ENCODE peak calls at places on chromosomes 16 and 17, in nine cellular contexts. J, V, W, T, L, B, O, K and Z are unnamed samples.

GRCh38 chr17:50148226-50149098 is 2.0 kb downstream of the PPP1R9B start:
- DNase-seq in V (peak), T (peak), O (peak), B (no peak), W (peak), L (no peak), J (peak), K (peak), Z (peak)

GRCh38 chr17:32519769-32520701 is 33.2 kb downstream of the CDK5R1 start:
- DNase-seq in O (no peak), V (peak), K (peak), J (no peak), L (no peak), B (no peak), T (no peak), W (peak), Z (no peak)

GRCh38 chr17:82003411-82004381 is 19.0 kb downstream of the CENPX start:
- DNase-seq in T (no peak), B (peak), O (no peak), V (no peak), W (no peak), K (peak), L (peak), J (no peak), Z (peak)

GRCh38 chr17:41307647-41308046 is 1.5 kb downstream of the KRTAP16-1 start:
- DNase-seq in K (peak), V (no peak), W (no peak), T (no peak), O (no peak), J (no peak), L (peak), B (no peak), Z (no peak)

GRCh38 chr17:1399366-1399678 is 700 bp downstream of the YWHAE start:
- DNase-seq in V (no peak), L (no peak), W (peak), T (no peak), K (no peak), B (peak), J (peak), O (no peak), Z (no peak)

GRCh38 chr17:54867634-54868033 is 33.0 kb upstream of the TOM1L1 start:
- DNase-seq in V (no peak), O (no peak), B (no peak), T (no peak), L (no peak), W (no peak), K (no peak), J (no peak), Z (no peak)

GRCh38 chr17:30780343-30780742 is 44.1 kb downstream of the CRLF3 start:
- DNase-seq in V (no peak), L (no peak), W (no peak), B (no peak), K (no peak), J (no peak), T (no peak), O (no peak), Z (no peak)

GRCh38 chr16:67110136-67110847 is 551 bp downstream of the PHAF1 start:
- DNase-seq in J (no peak), T (no peak), L (no peak), O (peak), B (no peak), V (peak), W (no peak), K (no peak), Z (no peak)

GRCh38 chr17:49223168-49223516 is 7.4 kb downstream of the PHOSPHO1 start:
- DNase-seq in O (no peak), L (no peak), T (no peak), B (no peak), K (no peak), J (no peak), V (no peak), W (no peak), Z (no peak)

GRCh38 chr17:61159415-61159814 is 240.2 kb upstream of the TBX2 start:
- DNase-seq in W (no peak), O (no peak), L (peak), J (no peak), V (no peak), B (no peak), K (no peak), T (no peak), Z (no peak)

GRCh38 chr16:60558936-60559335 is 1477.3 kb downstream of the CDH8 start:
- DNase-seq in K (no peak), B (no peak), V (no peak), W (no peak), J (no peak), T (no peak), O (no peak), L (no peak), Z (no peak)

GRCh38 chr17:67671492-67671891 is 46.2 kb upstream of the NOL11 start:
- DNase-seq in O (no peak), B (no peak), K (no peak), J (no peak), L (no peak), V (no peak), W (peak), T (no peak), Z (no peak)

GRCh38 chr16:19753815-19754643 is 36.0 kb downstream of the IQCK start:
- DNase-seq in K (no peak), O (no peak), B (no peak), T (no peak), W (peak), J (no peak), L (peak), V (peak), Z (no peak)

GRCh38 chr16:71895679-71896385 is 501 bp downstream of the IST1 start:
- DNase-seq in B (no peak), V (peak), L (peak), T (no peak), K (peak), W (peak), O (peak), J (peak), Z (no peak)

GRCh38 chr16:19374402-19374801 is 43.3 kb upstream of the TMC5 start:
- DNase-seq in O (no peak), V (no peak), B (no peak), T (no peak), L (no peak), W (no peak), K (no peak), J (no peak), Z (no peak)

GRCh38 chr17:33990943-33991706 is 264.0 kb upstream of the CCL2 start:
- DNase-seq in V (no peak), B (no peak), T (no peak), J (no peak), O (peak), W (no peak), K (no peak), L (no peak), Z (no peak)

GRCh38 chr16:84024854-84025253 is 17.7 kb downstream of the SLC38A8 start:
- DNase-seq in L (peak), W (no peak), V (no peak), B (no peak), K (peak), O (no peak), J (no peak), T (no peak), Z (no peak)

GRCh38 chr17:15287533-15288267 is 22.6 kb upstream of the PMP22 start:
- DNase-seq in B (no peak), T (no peak), K (peak), L (no peak), V (no peak), J (no peak), W (no peak), O (no peak), Z (no peak)

GRCh38 chr16:10866196-10866976 is 10.6 kb upstream of the CIITA start:
- DNase-seq in W (no peak), V (no peak), J (peak), T (no peak), K (peak), L (no peak), O (no peak), B (no peak), Z (no peak)

GRCh38 chr17:50947844-50948514 is 81.8 kb upstream of the TOB1 start:
- DNase-seq in W (peak), B (peak), K (no peak), V (peak), O (no peak), J (peak), T (no peak), L (no peak), Z (peak)

GRCh38 chr17:74427048-74427762 is 4.7 kb upstream of the GPRC5C start:
- DNase-seq in J (no peak), V (peak), L (no peak), B (no peak), W (peak), O (no peak), T (no peak), K (no peak), Z (no peak)

GRCh38 chr17:42311240-42312034 is 23.1 kb downstream of the STAT5A start:
- DNase-seq in T (no peak), J (peak), W (peak), V (peak), O (peak), L (no peak), B (peak), K (peak), Z (peak)

GRCh38 chr16:57937861-57938260 is 33.1 kb downstream of the CNGB1 start:
- DNase-seq in W (no peak), K (no peak), T (no peak), O (no peak), J (no peak), V (no peak), L (no peak), B (no peak), Z (no peak)

GRCh38 chr16:57940382-57940966 is 30.5 kb downstream of the CNGB1 start:
- DNase-seq in V (no peak), O (no peak), J (no peak), L (no peak), T (no peak), B (no peak), K (no peak), W (no peak), Z (no peak)

GRCh38 chr16:57939872-57940224 is 31.1 kb downstream of the CNGB1 start:
- DNase-seq in V (no peak), K (no peak), J (no peak), W (no peak), T (no peak), L (no peak), B (no peak), O (no peak), Z (no peak)

GRCh38 chr16:57938484-57938883 is 32.4 kb downstream of the CNGB1 start:
- DNase-seq in J (no peak), L (no peak), K (no peak), O (no peak), W (no peak), B (no peak), V (no peak), T (no peak), Z (no peak)

DNA sequence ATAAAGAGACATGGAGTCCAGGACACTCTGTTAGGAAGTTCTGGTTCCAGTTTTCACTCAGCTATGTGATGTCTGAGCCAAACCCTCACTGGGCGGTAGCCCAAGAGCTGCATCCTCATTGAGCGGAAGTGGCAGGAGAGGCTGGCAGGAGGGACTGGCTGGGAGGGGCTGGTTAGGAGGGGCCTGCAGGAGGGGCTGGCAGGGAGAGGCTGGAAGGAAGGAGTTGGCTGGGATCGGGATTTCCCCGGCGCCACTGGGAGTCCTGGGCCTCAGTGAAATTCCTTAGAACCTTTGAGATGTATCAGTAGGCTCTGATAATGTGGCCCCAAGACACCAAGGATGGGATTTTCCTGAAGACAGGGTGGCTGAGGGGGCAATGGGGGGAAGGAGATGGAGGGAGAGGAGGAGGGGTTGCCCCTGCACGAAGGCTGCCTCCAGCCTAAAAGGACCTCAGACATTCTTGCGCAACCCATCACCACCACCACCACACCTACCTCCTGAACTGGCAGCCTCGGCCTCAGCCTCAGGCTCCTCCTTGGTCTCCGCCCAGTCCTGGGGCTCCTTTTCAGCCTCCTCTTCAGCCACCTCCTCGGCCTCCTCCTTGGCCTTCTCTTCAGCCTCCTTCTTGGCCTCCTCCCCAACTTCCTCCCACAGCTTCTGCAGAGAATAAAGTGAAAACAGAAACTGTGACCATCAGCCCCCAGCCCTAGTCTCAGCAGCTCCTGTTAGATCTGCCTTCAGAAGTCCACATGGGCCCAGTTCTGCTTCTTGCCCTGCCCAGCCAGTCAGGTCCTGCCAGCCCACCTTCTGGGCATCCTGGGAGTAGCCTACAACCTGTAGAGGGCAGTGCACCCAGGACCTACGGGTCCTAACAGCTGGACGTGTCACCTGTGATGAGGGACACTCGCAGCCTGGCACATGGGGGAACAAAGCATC is 31.7 kb downstream of the CNGB1 start:
- DNase-seq in B (peak), L (peak), V (peak), O (peak), J (peak), K (peak), T (no peak), W (peak), Z (no peak)
- TF ChIP-seq CTCF in B (no peak), L (peak), V (no peak), O (peak), J (no peak), K (peak), T (no peak), W (no peak), Z (no peak)

GRCh38 chr16:74723224-74723623 is 22.6 kb upstream of the MLKL start:
- DNase-seq in L (no peak), W (no peak), T (no peak), K (no peak), V (no peak), B (no peak), J (no peak), O (peak), Z (no peak)

GRCh38 chr16:74726056-74726455 is 25.4 kb upstream of the MLKL start:
- DNase-seq in B (no peak), W (no peak), L (no peak), V (peak), O (no peak), K (no peak), J (no peak), T (no peak), Z (no peak)

GRCh38 chr16:74725641-74726040 is 25.0 kb upstream of the MLKL start:
- DNase-seq in K (no peak), W (no peak), J (no peak), L (no peak), V (no peak), T (no peak), O (no peak), B (no peak), Z (no peak)

GRCh38 chr16:74726736-74727135 is 26.1 kb upstream of the MLKL start:
- DNase-seq in V (peak), L (peak), O (peak), T (no peak), J (no peak), W (no peak), B (no peak), K (no peak), Z (no peak)

DNA sequence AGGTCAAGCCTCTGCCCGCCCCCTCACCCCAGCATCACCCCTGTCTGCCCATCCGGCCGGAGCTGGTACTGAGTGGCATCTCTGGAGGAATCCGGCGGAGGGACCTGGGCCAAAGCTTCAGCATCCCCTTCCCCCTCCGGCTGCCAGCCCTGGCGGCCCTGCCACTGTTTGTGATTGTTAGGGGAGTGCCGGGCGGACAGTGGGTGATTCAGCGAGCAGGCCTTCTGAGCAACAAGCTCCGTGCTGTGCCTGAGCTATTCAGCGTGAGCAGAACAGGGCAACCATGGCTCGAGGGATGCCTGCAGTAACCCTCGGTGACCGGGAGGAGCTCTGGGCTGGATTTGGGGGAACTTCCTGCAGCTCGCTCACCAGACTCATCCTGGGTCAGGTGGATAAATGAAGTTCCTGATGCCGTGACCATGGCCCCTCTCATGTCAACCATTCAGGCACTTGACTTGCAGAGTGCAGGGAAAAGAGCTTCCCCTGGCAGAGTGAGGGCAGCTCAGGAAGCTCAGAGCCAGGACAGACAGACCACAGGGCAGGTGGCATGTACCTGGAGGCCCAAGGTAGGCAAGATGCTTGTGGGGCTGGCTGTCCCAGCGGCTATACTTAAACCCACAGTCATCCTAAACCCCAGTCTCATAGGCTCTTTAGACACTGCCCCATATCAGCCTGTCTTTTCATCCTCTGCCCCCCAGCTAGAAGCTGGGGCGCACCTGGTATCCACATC is 24.3 kb upstream of the MLKL start:
- DNase-seq in B (no peak), T (no peak), O (no peak), J (no peak), K (no peak), V (no peak), W (no peak), L (peak), Z (no peak)
- TF ChIP-seq CTCF in B (no peak), T (no peak), O (no peak), J (no peak), K (peak), V (no peak), W (no peak), L (peak), Z (no peak)

DNA sequence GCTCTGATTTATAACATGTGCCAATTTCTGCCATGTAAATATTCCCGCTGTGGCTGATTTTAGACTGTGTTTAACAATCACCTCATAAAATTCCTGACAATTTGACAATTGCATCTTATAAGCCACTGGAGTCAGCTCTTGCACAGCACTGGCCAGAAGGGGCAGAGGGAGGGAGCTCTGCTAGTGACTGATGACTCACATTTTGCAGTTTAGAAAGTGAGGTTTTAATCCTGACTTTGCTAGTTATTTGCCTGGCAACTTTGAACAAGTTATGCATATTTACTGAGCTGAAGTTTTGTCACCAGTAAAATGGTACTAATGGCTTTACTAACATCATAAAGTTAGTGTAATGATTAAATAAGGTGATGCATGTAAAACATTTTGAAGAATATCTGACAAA is 452.3 kb downstream of the CNTNAP4 start:
- DNase-seq in K (no peak), B (no peak), W (no peak), L (no peak), T (no peak), J (no peak), V (no peak), O (no peak), Z (no peak)
- TF ChIP-seq CTCF in K (no peak), B (no peak), W (no peak), L (no peak), T (no peak), J (no peak), V (no peak), O (no peak), Z (no peak)

GRCh38 chr17:19549746-19550623 is 16.3 kb downstream of the SLC47A1 start:
- DNase-seq in V (no peak), B (no peak), L (no peak), J (no peak), O (no peak), W (no peak), T (no peak), K (no peak), Z (no peak)

GRCh38 chr17:19542247-19542646 is 8.6 kb downstream of the SLC47A1 start:
- DNase-seq in J (no peak), O (no peak), W (no peak), B (no peak), K (no peak), L (no peak), T (no peak), V (no peak), Z (no peak)

GRCh38 chr17:19544366-19544765 is 10.7 kb downstream of the SLC47A1 start:
- DNase-seq in L (no peak), B (no peak), J (no peak), V (no peak), T (no peak), O (no peak), K (no peak), W (no peak), Z (no peak)

GRCh38 chr17:19551148-19551547 is 17.5 kb downstream of the SLC47A1 start:
- DNase-seq in O (no peak), L (no peak), B (no peak), K (no peak), W (no peak), V (no peak), J (no peak), T (no peak), Z (no peak)

GRCh38 chr17:19546289-19547065 is 12.8 kb downstream of the SLC47A1 start:
- DNase-seq in W (peak), V (peak), J (peak), O (peak), B (no peak), L (no peak), T (no peak), K (no peak), Z (no peak)
- TF ChIP-seq CTCF in W (no peak), V (peak), J (peak), O (peak), B (no peak), L (peak), T (no peak), K (peak), Z (no peak)

GRCh38 chr16:29736112-29736511 is 9.7 kb downstream of the C16orf54 start:
- DNase-seq in T (no peak), W (no peak), V (no peak), L (no peak), O (no peak), B (no peak), J (no peak), K (no peak), Z (no peak)
- TF ChIP-seq CTCF in T (no peak), W (no peak), V (no peak), L (peak), O (no peak), B (no peak), J (no peak), K (no peak), Z (no peak)

DNA sequence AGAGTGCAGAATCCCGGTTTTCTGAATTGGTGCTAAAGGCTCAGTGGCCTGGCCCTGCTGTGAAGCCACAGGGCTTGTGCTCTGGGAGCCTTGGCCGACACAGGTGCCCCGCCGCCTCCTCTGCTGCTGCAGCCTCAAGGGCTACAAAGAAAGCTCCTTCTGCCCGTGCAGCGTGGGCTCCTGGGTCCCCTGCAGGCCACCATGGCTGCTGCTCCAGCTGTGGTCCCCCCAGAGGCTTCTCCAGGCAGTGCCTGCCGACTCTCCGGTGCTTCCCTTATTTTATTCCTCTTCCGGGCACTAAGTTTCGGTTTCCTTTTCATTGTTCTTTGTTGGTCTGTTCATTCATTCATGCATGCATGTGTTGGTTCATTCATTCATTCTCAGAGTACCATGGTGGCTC is 53.1 kb downstream of the CMIP start:
- DNase-seq in B (no peak), W (no peak), O (no peak), V (no peak), J (no peak), T (no peak), L (no peak), K (no peak), Z (no peak)
- TF ChIP-seq CTCF in B (no peak), W (no peak), O (no peak), V (no peak), J (peak), T (no peak), L (no peak), K (no peak), Z (no peak)